ENCODE peak calls at places on chromosomes 1 and 21, in four cellular contexts. One of them, this sample, is unnamed.
A peak's percentile ranks its signal among the peaks of the same experiment; 100 is the strongest.

GRCh38 chr1:6427445-6428390 is 3.1 kb downstream of the ESPN start:
- DNase-seq in brain microvascular endothelial cell: no peak
- DNase-seq in fibroblast of lung: no peak
- DNase-seq in IMR-90: no peak
- DNase-seq in this sample: peak; percentile 50

GRCh38 chr1:47996406-47997226 is 569 bp downstream of the TRABD2B start:
- DNase-seq in brain microvascular endothelial cell: no peak
- DNase-seq in fibroblast of lung: no peak
- DNase-seq in IMR-90: no peak
- DNase-seq in this sample: peak; percentile 79

GRCh38 chr1:95023399-95024050 is 49.2 kb downstream of the ALG14 start:
- DNase-seq in brain microvascular endothelial cell: peak; percentile 67
- DNase-seq in fibroblast of lung: peak; percentile 96
- DNase-seq in IMR-90: peak; percentile 96
- DNase-seq in this sample: no peak

GRCh38 chr21:29181799-29182470 is 51.5 kb downstream of the MAP3K7CL start:
- DNase-seq in brain microvascular endothelial cell: peak; percentile 78
- DNase-seq in fibroblast of lung: peak; percentile 95
- DNase-seq in IMR-90: peak; percentile 95
- DNase-seq in this sample: no peak

GRCh38 chr1:100785399-100786082 is 66.0 kb downstream of the VCAM1 start:
- DNase-seq in brain microvascular endothelial cell: peak; percentile 40
- DNase-seq in fibroblast of lung: peak; percentile 71
- DNase-seq in IMR-90: peak; percentile 74
- DNase-seq in this sample: no peak

GRCh38 chr1:67682659-67683197 is 2.3 kb upstream of the GADD45A start:
- DNase-seq in brain microvascular endothelial cell: peak; percentile 64
- DNase-seq in fibroblast of lung: peak; percentile 61
- DNase-seq in IMR-90: peak; percentile 94
- DNase-seq in this sample: no peak

GRCh38 chr1:48061162-48062136 is 64.3 kb upstream of the TRABD2B start:
- DNase-seq in brain microvascular endothelial cell: peak; percentile 57
- DNase-seq in fibroblast of lung: peak; percentile 55
- DNase-seq in IMR-90: peak; percentile 35
- DNase-seq in this sample: peak; percentile 90

GRCh38 chr1:161238039-161238473 is at the start of gene NR1I3:
- DNase-seq in brain microvascular endothelial cell: no peak
- DNase-seq in fibroblast of lung: no peak
- DNase-seq in IMR-90: no peak
- DNase-seq in this sample: no peak

GRCh38 chr1:17523487-17524029 is 15.9 kb upstream of the ARHGEF10L start:
- DNase-seq in brain microvascular endothelial cell: no peak
- DNase-seq in fibroblast of lung: no peak
- DNase-seq in IMR-90: no peak
- DNase-seq in this sample: no peak

GRCh38 chr1:226985839-226986463 is 45.9 kb downstream of the COQ8A start:
- DNase-seq in brain microvascular endothelial cell: no peak
- DNase-seq in fibroblast of lung: no peak
- DNase-seq in IMR-90: no peak
- DNase-seq in this sample: no peak

GRCh38 chr1:155648207-155649147 is 38.5 kb downstream of the MSTO1 start:
- DNase-seq in brain microvascular endothelial cell: peak; percentile 81
- DNase-seq in fibroblast of lung: peak; percentile 90
- DNase-seq in IMR-90: peak; percentile 94
- DNase-seq in this sample: no peak

GRCh38 chr1:113057006-113057405 is 16.0 kb upstream of the LRIG2 start:
- DNase-seq in brain microvascular endothelial cell: no peak
- DNase-seq in fibroblast of lung: no peak
- DNase-seq in IMR-90: no peak
- DNase-seq in this sample: peak; percentile 89

GRCh38 chr1:58189453-58189852 is 357.1 kb downstream of the OMA1 start:
- DNase-seq in brain microvascular endothelial cell: no peak
- DNase-seq in fibroblast of lung: no peak
- DNase-seq in IMR-90: no peak
- DNase-seq in this sample: no peak

GRCh38 chr1:202230061-202230938 is 36.7 kb downstream of the LGR6 start:
- DNase-seq in brain microvascular endothelial cell: no peak
- DNase-seq in fibroblast of lung: no peak
- DNase-seq in IMR-90: no peak
- DNase-seq in this sample: no peak

GRCh38 chr1:9700340-9700739 is 48.8 kb downstream of the PIK3CD start:
- DNase-seq in brain microvascular endothelial cell: peak; percentile 83
- DNase-seq in fibroblast of lung: peak; percentile 50
- DNase-seq in IMR-90: peak; percentile 94
- DNase-seq in this sample: no peak

GRCh38 chr1:28370220-28371010 is 875 bp downstream of the PHACTR4 start:
- DNase-seq in brain microvascular endothelial cell: peak; percentile 48
- DNase-seq in fibroblast of lung: peak; percentile 41
- DNase-seq in IMR-90: peak; percentile 48
- DNase-seq in this sample: no peak

GRCh38 chr1:116390195-116390594 is 17.2 kb downstream of the ATP1A1 start:
- DNase-seq in brain microvascular endothelial cell: no peak
- DNase-seq in fibroblast of lung: no peak
- DNase-seq in IMR-90: no peak
- DNase-seq in this sample: no peak

GRCh38 chr1:31064115-31064514 is 1.4 kb downstream of the PUM1 start:
- DNase-seq in brain microvascular endothelial cell: no peak
- DNase-seq in fibroblast of lung: no peak
- DNase-seq in IMR-90: no peak
- DNase-seq in this sample: no peak

DNA sequence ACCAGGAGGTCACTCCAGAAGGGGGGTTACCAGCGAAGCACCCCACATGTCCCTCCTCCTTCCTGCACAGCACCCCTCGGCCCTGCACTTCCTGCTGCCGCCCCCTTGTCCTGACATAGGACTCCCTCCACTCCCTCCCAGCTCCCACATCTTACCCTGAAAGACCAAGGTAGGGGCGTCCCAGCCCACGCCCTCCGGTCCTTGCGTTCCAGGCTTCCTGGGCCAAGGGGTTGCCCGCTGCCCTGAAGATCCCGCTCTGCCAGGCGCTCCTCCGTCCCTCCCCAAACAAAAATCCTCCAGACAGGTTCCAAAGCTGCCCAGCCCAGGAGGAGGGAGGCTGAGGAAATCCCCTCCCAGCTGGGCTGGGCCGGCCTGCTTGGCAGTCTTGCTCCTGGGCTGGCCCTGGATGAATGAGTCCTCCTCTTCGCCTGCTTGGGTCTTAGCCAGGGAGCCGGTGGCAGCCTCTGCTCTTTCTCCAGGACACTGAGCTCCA is at the start of gene RHBDL2:
- DNase-seq in brain microvascular endothelial cell: no peak
- DNase-seq in fibroblast of lung: peak; percentile 38
- DNase-seq in IMR-90: peak; percentile 38
- DNase-seq in this sample: peak; percentile 58
- H3K27ac ChIP-seq in brain microvascular endothelial cell: no peak within 1 kb of the TSS
- H3K27ac ChIP-seq in fibroblast of lung: no peak within 1 kb of the TSS
- H3K27ac ChIP-seq in IMR-90: no peak within 1 kb of the TSS
- H3K27ac ChIP-seq in this sample: no peak within 1 kb of the TSS

GRCh38 chr21:43917515-43918384 is 52.7 kb downstream of the AGPAT3 start:
- DNase-seq in brain microvascular endothelial cell: no peak
- DNase-seq in fibroblast of lung: no peak
- DNase-seq in IMR-90: no peak
- DNase-seq in this sample: no peak
- TF ChIP-seq CTCF in brain microvascular endothelial cell: no peak
- TF ChIP-seq CTCF in fibroblast of lung: no peak
- TF ChIP-seq CTCF in IMR-90: no peak
- TF ChIP-seq CTCF in this sample: peak; percentile 57

GRCh38 chr1:236342403-236343245 is 51.5 kb upstream of the EDARADD start:
- DNase-seq in brain microvascular endothelial cell: no peak
- DNase-seq in fibroblast of lung: no peak
- DNase-seq in IMR-90: no peak
- DNase-seq in this sample: no peak

GRCh38 chr1:236343246-236343862 is 50.7 kb upstream of the EDARADD start:
- DNase-seq in brain microvascular endothelial cell: no peak
- DNase-seq in fibroblast of lung: no peak
- DNase-seq in IMR-90: no peak
- DNase-seq in this sample: no peak

GRCh38 chr1:236338096-236338495 is 56.0 kb upstream of the EDARADD start:
- DNase-seq in brain microvascular endothelial cell: peak; percentile 28
- DNase-seq in fibroblast of lung: no peak
- DNase-seq in IMR-90: peak; percentile 1
- DNase-seq in this sample: no peak

GRCh38 chr1:236345728-236346127 is 48.4 kb upstream of the EDARADD start:
- DNase-seq in brain microvascular endothelial cell: peak; percentile 4
- DNase-seq in fibroblast of lung: no peak
- DNase-seq in IMR-90: no peak
- DNase-seq in this sample: peak; percentile 58

DNA sequence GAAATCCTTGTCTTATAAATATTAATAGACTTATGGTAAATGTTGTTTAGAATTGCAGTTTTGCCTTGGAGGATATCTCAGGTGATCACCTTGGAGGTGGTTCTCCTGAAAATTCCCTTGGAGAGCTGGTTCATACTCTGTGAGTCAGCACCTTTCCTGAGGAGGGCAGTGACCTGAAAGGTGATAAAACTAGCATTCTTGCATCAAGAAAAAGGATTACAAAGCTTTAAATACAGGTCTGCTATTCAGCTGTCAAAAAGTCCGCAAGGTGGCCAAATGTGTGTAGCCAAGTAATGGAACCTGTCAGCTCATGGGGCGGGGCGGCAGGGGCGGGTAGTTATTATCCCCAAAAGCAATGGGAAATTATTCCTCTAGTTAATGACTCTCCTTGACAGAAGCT is 52.8 kb upstream of the EDARADD start:
- DNase-seq in brain microvascular endothelial cell: no peak
- DNase-seq in fibroblast of lung: no peak
- DNase-seq in IMR-90: no peak
- DNase-seq in this sample: no peak
- H3K27ac ChIP-seq in brain microvascular endothelial cell: no peak overlapping the region
- H3K27ac ChIP-seq in fibroblast of lung: no peak overlapping the region
- H3K27ac ChIP-seq in IMR-90: no peak overlapping the region
- H3K27ac ChIP-seq in this sample: no peak overlapping the region

DNA sequence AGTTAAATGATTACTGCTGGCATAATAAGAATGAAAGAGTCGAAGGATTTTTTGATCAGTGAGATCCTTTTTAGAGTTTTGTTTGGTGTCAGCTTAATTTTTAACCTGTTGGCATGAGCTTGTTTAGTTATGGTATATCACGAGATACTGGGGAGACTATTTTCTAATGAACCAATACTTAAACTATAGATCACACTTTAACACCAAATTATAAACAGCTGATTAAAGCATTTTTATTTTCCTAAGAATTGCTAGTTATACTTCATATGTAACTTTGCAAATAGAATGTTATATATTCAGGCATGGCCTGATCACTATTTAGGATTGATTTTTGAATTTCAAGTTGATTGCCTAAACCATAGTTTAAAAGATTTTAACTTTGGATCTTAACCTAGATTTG is 6.0 kb downstream of the DDX20 start:
- DNase-seq in brain microvascular endothelial cell: no peak
- DNase-seq in fibroblast of lung: no peak
- DNase-seq in IMR-90: no peak
- DNase-seq in this sample: no peak
- TF ChIP-seq CTCF in brain microvascular endothelial cell: no peak
- TF ChIP-seq CTCF in fibroblast of lung: no peak
- TF ChIP-seq CTCF in IMR-90: no peak
- TF ChIP-seq CTCF in this sample: no peak

GRCh38 chr1:223706077-223706988 is 6.0 kb upstream of the CAPN2 start:
- DNase-seq in brain microvascular endothelial cell: peak; percentile 86
- DNase-seq in fibroblast of lung: peak; percentile 98
- DNase-seq in IMR-90: peak; percentile 96
- DNase-seq in this sample: peak; percentile 51
- H3K27ac ChIP-seq in brain microvascular endothelial cell: peak overlapping the region; percentile 95
- H3K27ac ChIP-seq in fibroblast of lung: peak overlapping the region; percentile 90
- H3K27ac ChIP-seq in IMR-90: peak overlapping the region; percentile 99
- H3K27ac ChIP-seq in this sample: no peak overlapping the region

GRCh38 chr1:200363200-200363933 is 46.5 kb downstream of the ZNF281 start:
- DNase-seq in brain microvascular endothelial cell: no peak
- DNase-seq in fibroblast of lung: no peak
- DNase-seq in IMR-90: no peak
- DNase-seq in this sample: peak; percentile 57
- TF ChIP-seq CTCF in brain microvascular endothelial cell: no peak
- TF ChIP-seq CTCF in fibroblast of lung: no peak
- TF ChIP-seq CTCF in IMR-90: no peak
- TF ChIP-seq CTCF in this sample: no peak

DNA sequence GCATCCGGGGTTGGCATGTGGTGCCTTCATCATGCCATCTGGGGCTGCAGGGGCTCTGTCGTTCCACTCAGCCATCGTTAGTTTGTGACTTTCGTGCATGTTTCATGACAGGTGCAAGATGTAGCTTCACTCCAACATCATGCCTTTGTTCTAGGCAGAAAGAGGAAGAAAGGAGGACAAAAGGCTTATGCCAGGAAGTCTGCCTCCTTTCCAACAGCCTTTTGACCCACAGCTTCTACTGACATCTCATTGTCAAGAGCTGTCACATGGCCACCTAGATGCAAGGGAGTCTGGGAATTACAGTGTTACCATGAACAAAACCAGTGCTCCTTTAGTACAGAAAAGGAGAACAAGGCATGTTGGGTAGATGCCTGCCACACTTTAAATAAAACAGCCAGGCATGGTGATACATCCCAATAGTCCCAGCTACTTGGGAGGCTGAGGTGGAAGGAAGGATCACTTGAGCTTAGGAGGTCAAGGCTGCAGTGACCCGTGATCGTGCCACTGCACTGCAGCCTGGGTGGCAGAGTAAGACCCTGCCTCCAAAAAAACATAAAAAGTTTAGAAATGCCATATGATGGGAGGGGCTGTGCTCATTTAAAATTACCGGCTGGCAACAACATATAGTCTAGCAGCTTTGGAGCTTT is 7.3 kb downstream of the DOP1B start:
- DNase-seq in brain microvascular endothelial cell: no peak
- DNase-seq in fibroblast of lung: no peak
- DNase-seq in IMR-90: no peak
- DNase-seq in this sample: no peak
- H3K27ac ChIP-seq in brain microvascular endothelial cell: no peak overlapping the region
- H3K27ac ChIP-seq in fibroblast of lung: no peak overlapping the region
- H3K27ac ChIP-seq in IMR-90: no peak overlapping the region
- H3K27ac ChIP-seq in this sample: peak overlapping the region; percentile 16

GRCh38 chr21:33374874-33375644 is 28.2 kb upstream of the IFNGR2 start:
- DNase-seq in brain microvascular endothelial cell: no peak
- DNase-seq in fibroblast of lung: no peak
- DNase-seq in IMR-90: no peak
- DNase-seq in this sample: no peak
- TF ChIP-seq CTCF in brain microvascular endothelial cell: no peak
- TF ChIP-seq CTCF in fibroblast of lung: no peak
- TF ChIP-seq CTCF in IMR-90: no peak
- TF ChIP-seq CTCF in this sample: peak; percentile 21

This sample was measured in endodermal cell.